ENCODE peak calls at places on chromosomes 5 and 9, in seven cellular contexts. V is body of pancreas, W is breast epithelium, J is HepG2, S is fibroblast of pulmonary artery, E is A673, U is tibial artery. M is an unnamed sample.

GRCh38 chr9:77910216-77910615 is 121.4 kb downstream of the GNAQ start:
- DNase-seq in W (no peak), J (no peak), U (no peak), S (peak; percentile 59), E (no peak), V (no peak), M (peak; percentile 35)

GRCh38 chr5:145775411-145775810 is 59.7 kb downstream of the PRELID2 start:
- DNase-seq in E (no peak), J (peak; percentile 8), W (no peak), V (no peak), U (no peak), S (peak; percentile 56), M (peak; percentile 26)

GRCh38 chr5:151142933-151143332 is 14.6 kb downstream of the ANXA6 start:
- DNase-seq in V (no peak), S (no peak), U (no peak), E (no peak), J (no peak), W (no peak), M (no peak)

GRCh38 chr5:115209279-115209678 is 39.6 kb upstream of the TRIM36 start:
- DNase-seq in J (no peak), U (peak; percentile 35), W (no peak), E (no peak), S (peak; percentile 73), V (peak; percentile 65), M (peak; percentile 12)

GRCh38 chr5:139668064-139668880 is 20.1 kb downstream of the CXXC5 start:
- DNase-seq in S (no peak), J (no peak), V (peak; percentile 61), E (peak; percentile 82), W (no peak), U (no peak), M (peak; percentile 52)

GRCh38 chr9:94860678-94861588 is 134.4 kb downstream of the AOPEP start:
- DNase-seq in J (no peak), V (peak; percentile 28), E (no peak), S (no peak), W (no peak), U (no peak), M (peak; percentile 74)

GRCh38 chr5:120258123-120258522 is 206.0 kb upstream of the PRR16 start:
- DNase-seq in W (no peak), U (no peak), S (peak; percentile 61), E (no peak), V (peak; percentile 16), J (no peak), M (peak; percentile 75)

GRCh38 chr5:180143656-180144364 is 65.2 kb downstream of the RASGEF1C start:
- DNase-seq in U (no peak), E (no peak), W (peak; percentile 30), J (no peak), S (no peak), V (no peak), M (no peak)

GRCh38 chr9:118533101-118533500 is 828.9 kb downstream of the TLR4 start:
- DNase-seq in U (no peak), W (no peak), S (no peak), J (no peak), V (no peak), E (no peak), M (no peak)
- TF ChIP-seq CTCF in U (no peak), W (no peak), S (no peak), J (no peak), V (no peak), E (no peak), M (no peak)

GRCh38 chr9:74499770-74500583 is 2.8 kb downstream of the RORB start:
- DNase-seq in W (no peak), E (no peak), U (no peak), J (no peak), S (no peak), V (no peak), M (peak; percentile 5)

GRCh38 chr9:74499111-74499601 is 2.0 kb downstream of the RORB start:
- DNase-seq in E (no peak), U (no peak), W (no peak), S (no peak), V (no peak), J (no peak), M (no peak)

GRCh38 chr9:74498616-74499095 is 1.5 kb downstream of the RORB start:
- DNase-seq in S (no peak), W (no peak), E (no peak), U (no peak), V (no peak), J (no peak), M (no peak)

GRCh38 chr9:74497750-74498615 is 848 bp downstream of the RORB start:
- DNase-seq in J (no peak), W (no peak), E (peak; percentile 12), U (no peak), V (no peak), S (peak; percentile 23), M (peak; percentile 30)

DNA sequence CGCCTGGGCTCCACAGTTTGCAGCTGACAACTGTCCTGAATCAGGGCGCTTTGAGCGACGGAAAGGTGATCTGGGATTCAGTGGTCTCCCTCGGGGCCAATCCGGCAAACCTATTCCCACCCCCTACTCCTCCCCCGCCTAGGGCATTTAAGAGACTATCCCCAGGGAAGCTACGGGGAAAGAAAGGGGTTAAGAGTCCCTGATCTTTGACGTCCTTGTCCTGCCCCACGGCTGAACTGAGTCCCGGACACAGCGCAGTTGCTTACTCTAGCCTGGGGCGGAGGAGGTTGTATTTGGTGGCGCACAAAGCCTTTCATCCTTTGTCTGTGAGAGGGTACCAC is 3.4 kb downstream of the RORB start:
- DNase-seq in S (no peak), U (no peak), W (no peak), V (no peak), E (no peak), J (no peak), M (no peak)
- H3K4me3 ChIP-seq in S (no peak overlapping the region), U (peak overlapping the region; percentile 56), W (peak overlapping the region; percentile 74), V (no peak overlapping the region), E (no peak overlapping the region), J (no peak overlapping the region), M (no peak overlapping the region)

GRCh38 chr9:116162241-116162781 is 8.7 kb downstream of the PAPPA start:
- DNase-seq in J (peak; percentile 1), E (no peak), U (no peak), W (no peak), S (no peak), V (peak; percentile 68), M (peak; percentile 41)
- TF ChIP-seq CTCF in J (no peak), E (no peak), U (no peak), W (no peak), S (no peak), V (no peak), M (no peak)

DNA sequence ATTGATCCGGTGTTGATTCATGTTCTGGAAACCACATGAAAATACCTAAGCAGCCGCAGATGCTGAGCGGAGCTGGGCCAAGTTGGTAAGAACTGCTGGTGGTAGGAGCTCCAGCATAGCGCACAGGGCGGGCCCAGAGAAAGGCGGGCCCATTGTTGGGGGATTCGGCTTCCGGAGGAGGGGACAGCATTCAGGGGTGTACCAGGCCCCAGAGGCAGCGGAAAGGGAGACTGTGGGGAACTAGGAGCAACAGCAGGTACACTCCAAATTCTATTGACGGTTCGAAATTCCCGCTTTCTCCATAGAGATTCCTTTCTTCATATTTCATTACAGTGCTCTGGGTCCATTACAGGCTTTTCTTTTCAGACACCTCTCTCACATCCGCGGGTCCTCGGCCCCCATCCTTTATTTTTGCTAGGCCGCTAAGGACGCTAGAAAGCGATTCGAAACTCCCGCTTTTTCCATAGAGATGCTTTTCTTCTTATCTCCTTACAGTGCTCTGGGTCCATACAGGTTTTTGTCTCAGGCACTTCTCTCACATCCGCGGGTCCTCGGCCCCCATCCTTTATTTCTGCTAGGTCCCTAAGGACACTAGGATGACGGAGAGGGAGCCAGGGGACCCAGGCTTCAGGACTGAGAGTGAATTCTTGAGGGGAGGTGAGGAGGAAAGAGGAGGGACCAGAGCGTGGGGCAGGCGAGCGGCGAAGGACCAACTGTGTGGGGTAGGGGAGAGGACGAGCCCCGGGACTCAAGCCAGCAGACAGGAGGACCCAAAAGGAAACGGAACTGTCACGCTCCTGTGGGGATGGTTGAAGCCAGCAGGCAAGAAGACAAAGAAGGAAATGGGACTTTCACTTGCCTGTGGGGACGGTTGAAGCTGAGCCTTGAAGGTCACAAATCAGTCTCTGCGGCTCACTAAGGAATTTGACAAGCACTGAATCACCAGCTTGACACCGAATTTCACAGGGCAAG is at the start of gene CCDC152:
- DNase-seq in J (no peak), U (no peak), E (peak; percentile 66), S (peak; percentile 17), W (no peak), V (peak; percentile 14), M (peak; percentile 27)
- H3K4me3 ChIP-seq in J (no peak within 1 kb of the TSS), U (peak within 1 kb of the TSS; percentile 42), E (peak within 1 kb of the TSS; percentile 51), S (peak within 1 kb of the TSS; percentile 43), W (peak within 1 kb of the TSS; percentile 55), V (no peak within 1 kb of the TSS), M (peak within 1 kb of the TSS; percentile 41)

GRCh38 chr9:882416-882931 is 41.0 kb downstream of the DMRT1 start:
- DNase-seq in V (no peak), W (no peak), E (no peak), J (peak; percentile 35), U (no peak), S (no peak), M (no peak)
- TF ChIP-seq CTCF in V (no peak), W (no peak), E (no peak), J (no peak), U (no peak), S (no peak), M (no peak)

GRCh38 chr9:31334837-31335528 is 1049.5 kb upstream of the ACO1 start:
- DNase-seq in S (no peak), V (no peak), W (no peak), U (no peak), J (no peak), E (no peak), M (no peak)

GRCh38 chr9:31336391-31336790 is 1048.1 kb upstream of the ACO1 start:
- DNase-seq in U (no peak), W (no peak), S (no peak), E (no peak), J (no peak), V (no peak), M (no peak)

GRCh38 chr9:31336841-31337240 is 1047.6 kb upstream of the ACO1 start:
- DNase-seq in U (no peak), J (no peak), E (no peak), W (no peak), S (no peak), V (no peak), M (no peak)

GRCh38 chr9:31335529-31336234 is 1048.8 kb upstream of the ACO1 start:
- DNase-seq in J (no peak), U (no peak), V (no peak), E (no peak), S (no peak), W (no peak), M (no peak)
- H3K4me3 ChIP-seq in J (no peak overlapping the region), U (no peak overlapping the region), V (no peak overlapping the region), E (no peak overlapping the region), S (no peak overlapping the region), W (no peak overlapping the region), M (no peak overlapping the region)

DNA sequence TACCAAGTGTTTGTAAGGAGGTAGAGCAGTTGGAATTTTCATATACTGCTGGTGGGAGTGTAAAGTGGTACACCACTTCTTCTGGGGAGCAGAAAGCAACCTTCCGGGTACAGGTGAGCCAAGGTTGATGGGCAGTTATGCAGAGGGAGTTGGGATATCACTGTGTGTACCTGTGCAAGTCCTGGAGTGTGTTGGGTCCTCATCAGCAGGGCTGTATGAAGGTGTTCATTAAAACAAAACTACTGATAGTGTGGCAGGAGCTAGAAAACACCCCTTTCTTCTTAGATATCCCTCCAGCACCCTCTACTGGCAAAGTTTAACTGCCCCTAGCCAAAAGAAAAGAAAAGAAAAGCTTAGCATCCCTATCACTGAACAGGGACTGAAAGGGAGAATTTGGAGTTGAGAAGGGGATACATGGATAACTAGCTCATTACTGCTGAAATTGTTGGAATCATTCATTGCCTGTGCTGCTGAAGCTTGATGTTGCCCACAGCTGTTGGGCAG is 10.7 kb downstream of the MARCHF6 start:
- DNase-seq in S (no peak), V (no peak), E (no peak), J (peak; percentile 14), W (no peak), U (no peak), M (no peak)
- TF ChIP-seq CTCF in S (no peak), V (peak; percentile 17), E (peak; percentile 40), J (peak; percentile 23), W (no peak), U (no peak), M (no peak)